ENCODE peak calls at places on chromosomes 16 and 17, in seven cellular contexts. J, K, T, C, N, W and O are unnamed samples.

GRCh38 chr16:57379579-57379978 is 7.3 kb downstream of the CX3CL1 start:
- DNase-seq in J (no peak), K (no peak), T (no peak), C (no peak), N (no peak), W (no peak), O (no peak)

GRCh38 chr16:31385680-31386079 is 7.5 kb upstream of the ITGAD start:
- DNase-seq in J (no peak), K (no peak), T (no peak), C (no peak), N (peak; percentile 54), W (no peak), O (no peak)

GRCh38 chr16:19330801-19331484 is 45.4 kb downstream of the CLEC19A start:
- DNase-seq in J (no peak), K (peak; percentile 54), T (no peak), C (no peak), N (no peak), W (no peak), O (no peak)

GRCh38 chr17:73831699-73832098 is 187.5 kb upstream of the SDK2 start:
- DNase-seq in J (no peak), K (no peak), T (no peak), C (no peak), N (no peak), W (no peak), O (no peak)

GRCh38 chr17:5868916-5869475 is 201.2 kb upstream of the WSCD1 start:
- DNase-seq in J (no peak), K (no peak), T (no peak), C (no peak), N (no peak), W (no peak), O (no peak)

GRCh38 chr17:35051183-35051578 is 12.3 kb downstream of the RFFL start:
- DNase-seq in J (no peak), K (no peak), T (no peak), C (no peak), N (no peak), W (peak; percentile 90), O (no peak)

GRCh38 chr17:39393732-39394131 is 7.7 kb downstream of the FBXL20 start:
- DNase-seq in J (no peak), K (no peak), T (no peak), C (no peak), N (no peak), W (no peak), O (peak; percentile 1)

GRCh38 chr16:13923703-13924298 is 3.8 kb downstream of the ERCC4 start:
- DNase-seq in J (no peak), K (no peak), T (peak; percentile 11), C (peak; percentile 55), N (no peak), W (peak; percentile 66), O (peak; percentile 74)

GRCh38 chr16:25751230-25751629 is 59.5 kb downstream of the HS3ST4 start:
- DNase-seq in J (no peak), K (no peak), T (no peak), C (no peak), N (no peak), W (no peak), O (peak; percentile 61)

GRCh38 chr17:12089809-12090384 is 69.2 kb downstream of the MAP2K4 start:
- DNase-seq in J (no peak), K (no peak), T (peak; percentile 56), C (no peak), N (no peak), W (no peak), O (peak; percentile 61)

GRCh38 chr16:84109598-84110325 is 7.0 kb downstream of the MBTPS1 start:
- DNase-seq in J (no peak), K (no peak), T (no peak), C (no peak), N (no peak), W (no peak), O (no peak)

GRCh38 chr16:89924298-89924924 is 1.3 kb downstream of the TUBB3 start:
- DNase-seq in J (no peak), K (no peak), T (no peak), C (peak; percentile 68), N (no peak), W (peak; percentile 37), O (peak; percentile 86)

GRCh38 chr17:18953231-18953728 is 1.3 kb downstream of the SLC5A10 start:
- DNase-seq in J (no peak), K (no peak), T (no peak), C (no peak), N (no peak), W (no peak), O (no peak)

GRCh38 chr16:13018026-13018425 is 116.6 kb downstream of the SHISA9 start:
- DNase-seq in J (no peak), K (no peak), T (no peak), C (no peak), N (no peak), W (no peak), O (no peak)

GRCh38 chr17:76642032-76642561 is 1.5 kb downstream of the ST6GALNAC1 start:
- DNase-seq in J (no peak), K (no peak), T (no peak), C (no peak), N (no peak), W (no peak), O (no peak)

GRCh38 chr17:48601528-48602430 is 3.0 kb downstream of the HOXB6 start:
- DNase-seq in J (no peak), K (no peak), T (no peak), C (no peak), N (no peak), W (no peak), O (no peak)

GRCh38 chr17:5444209-5444608 is 5.3 kb upstream of the C1QBP start:
- DNase-seq in J (no peak), K (no peak), T (no peak), C (no peak), N (no peak), W (no peak), O (no peak)

GRCh38 chr16:56360117-56361008 is 65.0 kb downstream of the AMFR start:
- DNase-seq in J (no peak), K (peak; percentile 82), T (no peak), C (no peak), N (peak; percentile 12), W (no peak), O (no peak)

GRCh38 chr17:66548659-66549311 is 246.4 kb downstream of the PRKCA start:
- DNase-seq in J (no peak), K (no peak), T (no peak), C (no peak), N (no peak), W (no peak), O (no peak)

GRCh38 chr16:57863434-57864160 is 61.3 kb upstream of the KIFC3 start:
- DNase-seq in J (peak; percentile 63), K (peak; percentile 88), T (peak; percentile 49), C (peak; percentile 72), N (peak; percentile 73), W (no peak), O (peak; percentile 98)

GRCh38 chr16:90020838-90021382 is 1.7 kb upstream of the DBNDD1 start:
- DNase-seq in J (no peak), K (no peak), T (peak; percentile 41), C (peak; percentile 38), N (no peak), W (peak; percentile 24), O (peak; percentile 27)

GRCh38 chr17:57523926-57524634 is 221.0 kb downstream of the CCDC182 start:
- DNase-seq in J (no peak), K (no peak), T (no peak), C (no peak), N (peak; percentile 47), W (peak; percentile 15), O (no peak)

GRCh38 chr17:527247-527646 is 174.6 kb upstream of the RPH3AL start:
- DNase-seq in J (no peak), K (no peak), T (no peak), C (no peak), N (no peak), W (no peak), O (no peak)

GRCh38 chr17:17029938-17030337 is 12.3 kb upstream of the MPRIP start:
- DNase-seq in J (no peak), K (no peak), T (no peak), C (no peak), N (no peak), W (no peak), O (no peak)

GRCh38 chr17:35407531-35407930 is 24.8 kb downstream of the SLFN12 start:
- DNase-seq in J (no peak), K (no peak), T (no peak), C (no peak), N (no peak), W (no peak), O (no peak)

GRCh38 chr16:84194470-84195200 is 3.7 kb downstream of the ADAD2 start:
- DNase-seq in J (no peak), K (no peak), T (no peak), C (no peak), N (no peak), W (peak; percentile 29), O (no peak)

GRCh38 chr17:43660262-43660661 is 1.5 kb downstream of the MEOX1 start:
- DNase-seq in J (no peak), K (no peak), T (no peak), C (no peak), N (no peak), W (no peak), O (no peak)
- H3K4me3 ChIP-seq in J (no peak overlapping the region), K (no peak overlapping the region), T (no peak overlapping the region), C (no peak overlapping the region), N (no peak overlapping the region), W (peak overlapping the region; percentile 13), O (no peak overlapping the region)

GRCh38 chr16:81616321-81617020 is 162.6 kb upstream of the PLCG2 start:
- DNase-seq in J (no peak), K (no peak), T (no peak), C (peak; percentile 78), N (no peak), W (peak; percentile 82), O (peak; percentile 58)
- H3K4me3 ChIP-seq in J (no peak overlapping the region), K (no peak overlapping the region), T (no peak overlapping the region), C (no peak overlapping the region), N (no peak overlapping the region), W (no peak overlapping the region), O (no peak overlapping the region)

GRCh38 chr17:82274134-82275020 is 877 bp upstream of the CSNK1D start:
- DNase-seq in J (no peak), K (no peak), T (no peak), C (no peak), N (no peak), W (no peak), O (no peak)
- H3K4me3 ChIP-seq in J (peak overlapping the region; percentile 77), K (no peak overlapping the region), T (peak overlapping the region; percentile 78), C (no peak overlapping the region), N (peak overlapping the region; percentile 97), W (no peak overlapping the region), O (peak overlapping the region; percentile 99)

GRCh38 chr16:68289202-68289601 is 21.5 kb downstream of the SLC7A6OS start:
- DNase-seq in J (no peak), K (no peak), T (no peak), C (no peak), N (no peak), W (no peak), O (no peak)

GRCh38 chr16:68285683-68286082 is 21.4 kb downstream of the SLC7A6 start:
- DNase-seq in J (no peak), K (no peak), T (no peak), C (no peak), N (no peak), W (no peak), O (no peak)

GRCh38 chr16:68286153-68287074 is 22.1 kb downstream of the SLC7A6 start:
- DNase-seq in J (no peak), K (no peak), T (no peak), C (no peak), N (no peak), W (peak; percentile 67), O (no peak)

GRCh38 chr16:68288252-68288650 is 22.5 kb downstream of the SLC7A6OS start:
- DNase-seq in J (no peak), K (no peak), T (no peak), C (no peak), N (no peak), W (no peak), O (no peak)

GRCh38 chr16:68287276-68288251 is 23.2 kb downstream of the SLC7A6OS start:
- DNase-seq in J (peak; percentile 71), K (peak; percentile 95), T (peak; percentile 62), C (no peak), N (no peak), W (no peak), O (no peak)
- H3K4me3 ChIP-seq in J (no peak overlapping the region), K (no peak overlapping the region), T (no peak overlapping the region), C (no peak overlapping the region), N (no peak overlapping the region), W (no peak overlapping the region), O (no peak overlapping the region)